ENCODE peak calls at places on chromosomes 11 and 22, in six cellular contexts. B is sciatic nerve, V is Calu3, P is T-cell, I is foreskin fibroblast, S is DND-41. Q is an unnamed sample.

GRCh38 chr22:43889366-43890253 is 2.2 kb downstream of the PNPLA5 start:
- DNase-seq in B (peak; percentile 27), P (no peak), I (peak; percentile 44), S (no peak), V (no peak), Q (no peak)

GRCh38 chr11:8356731-8357504 is 93.2 kb upstream of the LMO1 start:
- DNase-seq in S (no peak), B (no peak), P (no peak), I (peak; percentile 23), V (no peak), Q (no peak)

GRCh38 chr22:27370281-27370680 is 431.3 kb downstream of the MN1 start:
- DNase-seq in S (no peak), I (no peak), V (no peak), B (no peak), P (no peak), Q (no peak)

GRCh38 chr11:122204206-122204605 is 88.2 kb upstream of the BLID start:
- DNase-seq in B (no peak), I (no peak), V (no peak), P (no peak), S (no peak), Q (no peak)

GRCh38 chr11:100719809-100720221 is 32.7 kb downstream of the ARHGAP42 start:
- DNase-seq in I (peak; percentile 85), S (no peak), P (no peak), B (no peak), V (peak; percentile 49), Q (no peak)

GRCh38 chr11:63508009-63508408 is 2.1 kb downstream of the LGALS12 start:
- DNase-seq in S (peak; percentile 16), I (peak; percentile 21), B (no peak), V (peak; percentile 72), P (no peak), Q (no peak)

GRCh38 chr22:20155330-20156041 is 4.6 kb upstream of the CCDC188 start:
- DNase-seq in B (peak; percentile 79), I (peak; percentile 85), P (no peak), V (no peak), S (no peak), Q (peak; percentile 37)

GRCh38 chr11:85955531-85955930 is 100.3 kb downstream of the CCDC83 start:
- DNase-seq in V (no peak), B (no peak), I (peak; percentile 81), P (no peak), S (no peak), Q (no peak)

GRCh38 chr22:47486569-47487312 is 724.3 kb downstream of the TBC1D22A start:
- DNase-seq in P (no peak), S (no peak), B (no peak), I (no peak), V (peak; percentile 9), Q (no peak)

GRCh38 chr22:46418827-46419226 is 83.3 kb downstream of the TRMU start:
- DNase-seq in P (no peak), B (no peak), V (no peak), S (no peak), I (no peak), Q (no peak)

GRCh38 chr22:40478456-40479125 is 108.2 kb downstream of the SGSM3 start:
- DNase-seq in B (no peak), P (no peak), V (no peak), I (no peak), S (no peak), Q (no peak)

GRCh38 chr11:77125191-77125590 is 2.9 kb upstream of the MYO7A start:
- DNase-seq in P (no peak), B (no peak), V (no peak), I (no peak), S (no peak), Q (no peak)

GRCh38 chr11:11279956-11280689 is 72.9 kb downstream of the CSNK2A3 start:
- DNase-seq in I (peak; percentile 8), B (no peak), P (no peak), S (peak; percentile 43), V (no peak), Q (no peak)

GRCh38 chr22:24751518-24751917 is 23.0 kb downstream of the PIWIL3 start:
- DNase-seq in V (no peak), B (no peak), P (no peak), I (no peak), S (no peak), Q (no peak)

GRCh38 chr11:95068549-95068948 is 1.8 kb downstream of the SRSF8 start:
- DNase-seq in S (peak; percentile 84), P (peak; percentile 64), B (peak; percentile 79), V (peak; percentile 69), I (peak; percentile 94), Q (peak; percentile 73)

GRCh38 chr11:279040-279965 is 1.1 kb downstream of the NLRP6 start:
- DNase-seq in I (no peak), B (peak; percentile 56), V (no peak), P (no peak), S (no peak), Q (no peak)